ENCODE peak calls at places on chromosomes 5 and 9, in nine cellular contexts. K, T, C, U, N, E, I, B and L are unnamed samples. For H3K9me3, the result is how much of the 10 kb centered on the place peaks cover.

GRCh38 chr9:6106576-6107339 is 91.3 kb upstream of the RANBP6 start:
- DNase-seq in K (no peak), I (peak), N (peak), B (peak), C (peak), E (no peak), U (peak), T (no peak), L (no peak)

GRCh38 chr9:83238871-83239624 is 176.1 kb upstream of the RASEF start:
- DNase-seq in B (peak), E (no peak), T (no peak), K (no peak), U (no peak), N (peak), I (peak), C (peak), L (no peak)

GRCh38 chr9:90803860-90804593 is 2.4 kb downstream of the SYK start:
- DNase-seq in T (no peak), U (no peak), N (no peak), E (no peak), C (no peak), I (no peak), K (no peak), B (no peak), L (no peak)

GRCh38 chr9:35277649-35278359 is 116.0 kb downstream of the UNC13B start:
- DNase-seq in T (no peak), K (no peak), U (peak), B (no peak), C (peak), N (no peak), I (no peak), E (no peak), L (no peak)

GRCh38 chr5:76691470-76692273 is 24.3 kb upstream of the F2R start:
- DNase-seq in B (no peak), U (peak), I (no peak), E (no peak), T (no peak), C (peak), K (no peak), N (no peak), L (no peak)

GRCh38 chr9:92724528-92725265 is 39.9 kb downstream of the BICD2 start:
- DNase-seq in U (no peak), K (no peak), E (no peak), N (no peak), C (no peak), I (no peak), B (no peak), T (peak), L (no peak)

GRCh38 chr5:61332891-61333350 is 863 bp downstream of the ZSWIM6 start:
- DNase-seq in C (peak), K (peak), T (no peak), B (peak), I (peak), N (peak), U (peak), E (peak), L (peak)

GRCh38 chr5:175894251-175894650 is 22.9 kb downstream of the CPLX2 start:
- DNase-seq in E (no peak), U (no peak), B (no peak), T (no peak), I (no peak), K (no peak), N (no peak), C (no peak), L (no peak)

GRCh38 chr5:4868140-4868735 is 271.9 kb upstream of the ADAMTS16 start:
- DNase-seq in U (peak), E (no peak), N (peak), T (no peak), K (no peak), B (no peak), I (peak), C (peak), L (no peak)

GRCh38 chr9:134243778-134244467 is 79.6 kb upstream of the RNU6ATAC start:
- DNase-seq in N (no peak), B (peak), K (no peak), T (peak), E (no peak), I (peak), U (peak), C (no peak), L (no peak)

GRCh38 chr5:113337515-113338140 is 97.2 kb downstream of the TSSK1B start:
- DNase-seq in E (no peak), K (no peak), C (no peak), N (no peak), B (no peak), I (no peak), U (no peak), T (no peak), L (no peak)

GRCh38 chr5:172777381-172778222 is 6.6 kb upstream of the DUSP1 start:
- DNase-seq in B (peak), U (peak), T (peak), N (peak), E (peak), C (peak), I (peak), K (peak), L (peak)

GRCh38 chr5:83126501-83126900 is 49.2 kb downstream of the XRCC4 start:
- DNase-seq in E (no peak), C (no peak), U (no peak), B (no peak), T (no peak), N (no peak), I (peak), K (no peak), L (no peak)

DNA sequence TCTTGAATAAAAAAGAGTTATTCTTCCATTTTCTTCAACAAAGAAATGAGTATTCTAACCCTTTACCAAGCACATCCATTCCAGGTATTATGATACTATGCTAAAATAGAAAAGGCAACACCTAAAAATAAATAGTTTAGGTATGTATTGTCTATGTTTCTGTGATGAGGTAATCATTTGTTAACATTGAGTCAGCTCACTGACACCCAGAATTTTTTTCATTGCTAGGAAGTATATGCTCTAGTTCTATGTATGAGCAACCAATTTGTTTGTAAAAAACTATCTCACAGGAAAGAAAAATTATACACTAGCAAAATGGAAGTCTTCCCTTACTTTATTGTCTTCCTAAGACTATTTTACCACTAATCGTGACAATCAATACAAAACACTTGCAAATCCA is 615.6 kb upstream of the GRIN3A start:
- DNase-seq in K (no peak), T (no peak), I (no peak), C (no peak), B (no peak), N (no peak), U (no peak), E (no peak), L (no peak)
- H3K9me3 ChIP-seq in K (under half), T (under half), I (under half), C (under half), B (under half), N (under half), U (under half), E (under half), L (under half)

GRCh38 chr5:179114756-179115155 is 54.6 kb downstream of the ZNF354C start:
- DNase-seq in T (peak), E (no peak), C (no peak), B (no peak), I (no peak), N (no peak), U (no peak), K (no peak), L (no peak)
- H3K9me3 ChIP-seq in T (under half), E (half or more), C (under half), B (under half), I (under half), N (under half), U (under half), K (under half), L (under half)

GRCh38 chr9:115543511-115543910 is 425.6 kb upstream of the TNC start:
- DNase-seq in I (no peak), C (no peak), U (no peak), N (no peak), B (no peak), T (no peak), K (no peak), E (no peak), L (no peak)

GRCh38 chr9:115540091-115540490 is 422.1 kb upstream of the TNC start:
- DNase-seq in I (no peak), E (no peak), U (no peak), B (no peak), T (no peak), K (no peak), C (peak), N (no peak), L (no peak)
- H3K9me3 ChIP-seq in I (under half), E (under half), U (under half), B (under half), T (under half), K (under half), C (under half), N (under half), L (under half)

GRCh38 chr5:77987988-77988387 is 211.8 kb upstream of the TBCA start:
- DNase-seq in T (no peak), C (no peak), U (no peak), B (no peak), I (no peak), E (no peak), K (no peak), N (no peak), L (no peak)
- H3K9me3 ChIP-seq in T (under half), C (under half), U (under half), B (under half), I (under half), E (under half), K (under half), N (under half), L (under half)

GRCh38 chr5:3099954-3100353 is 348.5 kb upstream of the IRX2 start:
- DNase-seq in C (no peak), T (no peak), U (no peak), I (no peak), N (no peak), E (no peak), K (no peak), B (no peak), L (no peak)
- H3K9me3 ChIP-seq in C (under half), T (under half), U (under half), I (under half), N (under half), E (under half), K (under half), B (under half), L (under half)

DNA sequence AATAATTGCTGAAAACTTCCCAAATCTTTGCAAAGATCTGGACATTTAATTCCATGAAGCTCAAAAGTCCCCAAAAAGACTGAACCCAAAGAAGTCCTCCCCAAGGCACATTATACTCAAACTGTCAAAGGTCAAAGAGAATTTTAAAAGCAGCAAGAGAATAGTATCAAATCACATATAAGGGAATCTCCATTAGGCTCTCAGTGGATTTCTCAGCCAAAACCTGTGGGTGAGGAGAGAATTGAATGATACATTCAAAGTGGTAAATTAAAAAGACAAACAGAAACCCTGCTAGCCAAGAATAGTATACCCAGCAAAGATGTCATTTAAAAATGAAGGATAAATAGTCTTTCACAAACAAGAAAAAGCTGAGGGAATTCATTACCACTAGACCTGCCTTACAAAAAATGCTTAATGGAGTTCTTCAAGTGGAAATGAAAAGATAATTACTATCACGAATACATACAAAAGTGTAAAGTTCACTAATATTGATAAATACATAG is 134.1 kb downstream of the NDUFS4 start:
- DNase-seq in K (no peak), C (no peak), I (no peak), B (no peak), N (no peak), T (no peak), E (no peak), U (no peak), L (no peak)
- H3K9me3 ChIP-seq in K (under half), C (half or more), I (under half), B (under half), N (under half), T (under half), E (half or more), U (under half), L (under half)

GRCh38 chr5:141374627-141375026 is 936 bp downstream of the PCDHGA6 start:
- DNase-seq in T (no peak), I (no peak), B (no peak), K (no peak), U (no peak), C (no peak), E (no peak), N (no peak), L (no peak)
- H3K9me3 ChIP-seq in T (under half), I (half or more), B (under half), K (under half), U (under half), C (half or more), E (half or more), N (under half), L (under half)

GRCh38 chr5:141298376-141298775 is 5.5 kb downstream of the SLC25A2 start:
- DNase-seq in B (no peak), K (no peak), U (no peak), I (no peak), E (no peak), N (no peak), T (no peak), C (no peak), L (no peak)
- H3K9me3 ChIP-seq in B (under half), K (under half), U (under half), I (half or more), E (half or more), N (under half), T (under half), C (under half), L (under half)

GRCh38 chr5:141430332-141431113 is at the start of gene PCDHGA12:
- DNase-seq in I (peak), N (peak), U (peak), C (peak), B (peak), T (peak), E (no peak), K (no peak), L (no peak)
- H3K9me3 ChIP-seq in I (half or more), N (under half), U (under half), C (under half), B (under half), T (under half), E (half or more), K (under half), L (under half)